ENCODE peak calls at places on chromosomes 12 and 14, in five cellular contexts. P is A172; Y is stimulated activated CD8-positive, alpha-beta memory T cell treated with anti-CD3 and anti-CD28 coated beads, Interleukin-15, amount 100 ng/mL, for 24 hours; U is osteocyte; O is CD8-positive, alpha-beta memory T cell. N is an unnamed sample.

GRCh38 chr12:83389237-83389996 is 702.7 kb downstream of the TMTC2 start:
- DNase-seq in P (peak), Y (no peak), U (peak), O (no peak), N (no peak)

GRCh38 chr12:7450667-7451066 is 6.7 kb upstream of the CD163L1 start:
- DNase-seq in P (no peak), Y (no peak), U (no peak), O (no peak), N (no peak)

GRCh38 chr14:99643343-99643742 is 1.6 kb upstream of the HHIPL1 start:
- DNase-seq in P (no peak), Y (no peak), U (no peak), O (no peak), N (no peak)

GRCh38 chr12:30882706-30883105 is 43.8 kb upstream of the TSPAN11 start:
- DNase-seq in P (no peak), Y (no peak), U (no peak), O (no peak), N (no peak)

GRCh38 chr14:78254911-78255431 is 84.8 kb downstream of the NRXN3 start:
- DNase-seq in P (peak), Y (no peak), U (no peak), O (no peak), N (peak)

GRCh38 chr12:42504049-42504448 is 85.5 kb downstream of the PRICKLE1 start:
- DNase-seq in P (no peak), Y (no peak), U (no peak), O (no peak), N (peak)

GRCh38 chr12:62248873-62249272 is 11.3 kb upstream of the USP15 start:
- DNase-seq in P (no peak), Y (no peak), U (no peak), O (no peak), N (no peak)

GRCh38 chr12:131795688-131796410 is 32.3 kb upstream of the MMP17 start:
- DNase-seq in P (no peak), Y (no peak), U (no peak), O (no peak), N (no peak)

GRCh38 chr12:128772249-128772648 is 51.5 kb downstream of the SLC15A4 start:
- DNase-seq in P (no peak), Y (no peak), U (no peak), O (no peak), N (no peak)

GRCh38 chr14:69055973-69056372 is 76.9 kb upstream of the ACTN1 start:
- DNase-seq in P (no peak), Y (no peak), U (no peak), O (no peak), N (no peak)

GRCh38 chr12:30013051-30013450 is 229.3 kb upstream of the TMTC1 start:
- DNase-seq in P (no peak), Y (no peak), U (no peak), O (no peak), N (no peak)

GRCh38 chr12:47903151-47903611 is 1.6 kb downstream of the VDR start:
- DNase-seq in P (peak), Y (no peak), U (no peak), O (no peak), N (no peak)

GRCh38 chr14:55381561-55381960 is 30.1 kb downstream of the ATG14 start:
- DNase-seq in P (no peak), Y (no peak), U (no peak), O (no peak), N (no peak)

GRCh38 chr14:75871181-75871880 is 110.5 kb downstream of the TGFB3 start:
- DNase-seq in P (peak), Y (no peak), U (no peak), O (no peak), N (no peak)

GRCh38 chr12:122411537-122411936 is 10.9 kb downstream of the CLIP1 start:
- DNase-seq in P (no peak), Y (no peak), U (no peak), O (no peak), N (no peak)

GRCh38 chr12:29614926-29615325 is 117.4 kb upstream of the OVCH1 start:
- DNase-seq in P (no peak), Y (no peak), U (no peak), O (no peak), N (no peak)

GRCh38 chr12:105485321-105485910 is 154.9 kb downstream of the C12orf75 start:
- DNase-seq in P (peak), Y (no peak), U (no peak), O (no peak), N (no peak)

GRCh38 chr14:64410084-64410774 is 22.1 kb downstream of the MTHFD1 start:
- DNase-seq in P (peak), Y (no peak), U (no peak), O (no peak), N (peak)

GRCh38 chr14:51862171-51862838 is 1.9 kb downstream of the GNG2 start:
- DNase-seq in P (no peak), Y (no peak), U (no peak), O (no peak), N (no peak)

N was measured in HTR-8/SVneo.